ENCODE peak calls at places on chromosomes 12 and 14, in five cellular contexts. One of them, this sample, is unnamed. For H3K9me2 and H3F3A, the result is how much of the 10 kb centered on the place peaks cover.

GRCh38 chr14:91872011-91872476 is 4.7 kb upstream of the TC2N start:
- DNase-seq in GM23338: no peak
- DNase-seq in PC-9: peak
- DNase-seq in PC-3: peak
- DNase-seq in MM.1S: no peak
- DNase-seq in this sample: peak

GRCh38 chr14:49944501-49944900 is 51.6 kb downstream of the ARF6 start:
- DNase-seq in GM23338: no peak
- DNase-seq in PC-9: no peak
- DNase-seq in PC-3: no peak
- DNase-seq in MM.1S: no peak
- DNase-seq in this sample: no peak

GRCh38 chr12:111122458-111122878 is 202.1 kb upstream of the MYL2 start:
- DNase-seq in GM23338: no peak
- DNase-seq in PC-9: no peak
- DNase-seq in PC-3: no peak
- DNase-seq in MM.1S: no peak
- DNase-seq in this sample: no peak

GRCh38 chr14:72476657-72477499 is 417.0 kb downstream of the DPF3 start:
- DNase-seq in GM23338: peak
- DNase-seq in PC-9: no peak
- DNase-seq in PC-3: no peak
- DNase-seq in MM.1S: peak
- DNase-seq in this sample: peak

GRCh38 chr12:69105101-69105613 is 134.2 kb upstream of the CPSF6 start:
- DNase-seq in GM23338: no peak
- DNase-seq in PC-9: no peak
- DNase-seq in PC-3: peak
- DNase-seq in MM.1S: no peak
- DNase-seq in this sample: no peak

GRCh38 chr14:53663709-53664108 is 292.9 kb downstream of the BMP4 start:
- DNase-seq in GM23338: peak
- DNase-seq in PC-9: no peak
- DNase-seq in PC-3: peak
- DNase-seq in MM.1S: no peak
- DNase-seq in this sample: peak

GRCh38 chr12:76020281-76020680 is 11.3 kb downstream of the PHLDA1 start:
- DNase-seq in GM23338: no peak
- DNase-seq in PC-9: peak
- DNase-seq in PC-3: peak
- DNase-seq in MM.1S: no peak
- DNase-seq in this sample: peak

GRCh38 chr12:2345902-2346301 is 293.1 kb downstream of the CACNA1C start:
- DNase-seq in GM23338: no peak
- DNase-seq in PC-9: no peak
- DNase-seq in PC-3: no peak
- DNase-seq in MM.1S: no peak
- DNase-seq in this sample: no peak

GRCh38 chr12:80498059-80498728 is 54.2 kb downstream of the PTPRQ start:
- DNase-seq in GM23338: no peak
- DNase-seq in PC-9: no peak
- DNase-seq in PC-3: no peak
- DNase-seq in MM.1S: peak
- DNase-seq in this sample: no peak

GRCh38 chr12:106067606-106068205 is 71.0 kb downstream of the NUAK1 start:
- DNase-seq in GM23338: no peak
- DNase-seq in PC-9: no peak
- DNase-seq in PC-3: no peak
- DNase-seq in MM.1S: no peak
- DNase-seq in this sample: no peak

GRCh38 chr12:131273291-131273845 is 319.7 kb downstream of the ADGRD1 start:
- DNase-seq in GM23338: no peak
- DNase-seq in PC-9: no peak
- DNase-seq in PC-3: no peak
- DNase-seq in MM.1S: no peak
- DNase-seq in this sample: no peak

GRCh38 chr14:29536886-29537511 is 390.6 kb downstream of the PRKD1 start:
- DNase-seq in GM23338: no peak
- DNase-seq in PC-9: no peak
- DNase-seq in PC-3: peak
- DNase-seq in MM.1S: peak
- DNase-seq in this sample: peak

GRCh38 chr12:117192057-117192456 is 1.8 kb upstream of the FBXO21 start:
- DNase-seq in GM23338: peak
- DNase-seq in PC-9: no peak
- DNase-seq in PC-3: no peak
- DNase-seq in MM.1S: no peak
- DNase-seq in this sample: peak

GRCh38 chr12:47277071-47277408 is 197.3 kb upstream of the AMIGO2 start:
- DNase-seq in GM23338: no peak
- DNase-seq in PC-9: no peak
- DNase-seq in PC-3: no peak
- DNase-seq in MM.1S: no peak
- DNase-seq in this sample: no peak

GRCh38 chr14:22850944-22851790 is 14.8 kb downstream of the MMP14 start:
- DNase-seq in GM23338: no peak
- DNase-seq in PC-9: no peak
- DNase-seq in PC-3: peak
- DNase-seq in MM.1S: no peak
- DNase-seq in this sample: peak

GRCh38 chr14:101097109-101097793 is 193.7 kb upstream of the RTL1 start:
- DNase-seq in GM23338: no peak
- DNase-seq in PC-9: no peak
- DNase-seq in PC-3: peak
- DNase-seq in MM.1S: no peak
- DNase-seq in this sample: no peak

GRCh38 chr12:115570271-115570777 is 707.2 kb downstream of the MED13L start:
- DNase-seq in GM23338: no peak
- DNase-seq in PC-9: no peak
- DNase-seq in PC-3: peak
- DNase-seq in MM.1S: no peak
- DNase-seq in this sample: no peak

GRCh38 chr12:64088431-64089349 is 133.4 kb downstream of the KICS2 start:
- DNase-seq in GM23338: peak
- DNase-seq in PC-9: peak
- DNase-seq in PC-3: peak
- DNase-seq in MM.1S: peak
- DNase-seq in this sample: peak

GRCh38 chr14:28867571-28867970 is 101.0 kb downstream of the FOXG1 start:
- DNase-seq in GM23338: no peak
- DNase-seq in PC-9: no peak
- DNase-seq in PC-3: no peak
- DNase-seq in MM.1S: no peak
- DNase-seq in this sample: peak

GRCh38 chr14:23061995-23062394 is 4.7 kb upstream of the CDH24 start:
- DNase-seq in GM23338: no peak
- DNase-seq in PC-9: peak
- DNase-seq in PC-3: peak
- DNase-seq in MM.1S: no peak
- DNase-seq in this sample: peak

GRCh38 chr14:20848955-20849570 is 42.1 kb upstream of the RNASE3 start:
- DNase-seq in GM23338: no peak
- DNase-seq in PC-9: no peak
- DNase-seq in PC-3: peak
- DNase-seq in MM.1S: no peak
- DNase-seq in this sample: no peak

GRCh38 chr12:11653215-11653753 is 3.8 kb downstream of the ETV6 start:
- DNase-seq in GM23338: no peak
- DNase-seq in PC-9: no peak
- DNase-seq in PC-3: no peak
- DNase-seq in MM.1S: no peak
- DNase-seq in this sample: peak

GRCh38 chr12:4214912-4215861 is 58.4 kb upstream of the CCND2 start:
- DNase-seq in GM23338: no peak
- DNase-seq in PC-9: no peak
- DNase-seq in PC-3: no peak
- DNase-seq in MM.1S: peak
- DNase-seq in this sample: no peak

GRCh38 chr14:68637106-68638021 is 155.5 kb downstream of the ZFP36L1 start:
- DNase-seq in GM23338: no peak
- DNase-seq in PC-9: peak
- DNase-seq in PC-3: no peak
- DNase-seq in MM.1S: no peak
- DNase-seq in this sample: peak

GRCh38 chr14:54590481-54590880 is 23.6 kb downstream of the SAMD4A start:
- DNase-seq in GM23338: no peak
- DNase-seq in PC-9: no peak
- DNase-seq in PC-3: no peak
- DNase-seq in MM.1S: no peak
- DNase-seq in this sample: peak

GRCh38 chr14:24339284-24340151 is at the start of gene RIPK3:
- DNase-seq in GM23338: peak
- DNase-seq in PC-9: no peak
- DNase-seq in PC-3: no peak
- DNase-seq in MM.1S: peak
- DNase-seq in this sample: peak

GRCh38 chr12:129771238-129771637 is 132.6 kb downstream of the TMEM132D start:
- DNase-seq in GM23338: peak
- DNase-seq in PC-9: no peak
- DNase-seq in PC-3: no peak
- DNase-seq in MM.1S: no peak
- DNase-seq in this sample: no peak

GRCh38 chr12:116542345-116542950 is 16.7 kb upstream of the MAP1LC3B2 start:
- DNase-seq in GM23338: no peak
- DNase-seq in PC-9: peak
- DNase-seq in PC-3: peak
- DNase-seq in MM.1S: no peak
- DNase-seq in this sample: no peak

GRCh38 chr12:807041-807717 is 54.8 kb downstream of the WNK1 start:
- DNase-seq in GM23338: no peak
- DNase-seq in PC-9: no peak
- DNase-seq in PC-3: no peak
- DNase-seq in MM.1S: peak
- DNase-seq in this sample: peak

GRCh38 chr14:100781952-100782351 is 44.0 kb upstream of the MEG3 start:
- DNase-seq in GM23338: no peak
- DNase-seq in PC-9: no peak
- DNase-seq in PC-3: no peak
- DNase-seq in MM.1S: no peak
- DNase-seq in this sample: no peak

GRCh38 chr12:92326877-92327276 is 181.2 kb upstream of the BTG1 start:
- DNase-seq in GM23338: no peak
- DNase-seq in PC-9: no peak
- DNase-seq in PC-3: no peak
- DNase-seq in MM.1S: no peak
- DNase-seq in this sample: no peak

GRCh38 chr14:90045608-90046007 is 16.2 kb upstream of the KCNK13 start:
- DNase-seq in GM23338: no peak
- DNase-seq in PC-9: no peak
- DNase-seq in PC-3: no peak
- DNase-seq in MM.1S: no peak
- DNase-seq in this sample: no peak
- H3K9me2 ChIP-seq in GM23338: under half
- H3K9me2 ChIP-seq in PC-9: under half
- H3K9me2 ChIP-seq in PC-3: under half
- H3K9me2 ChIP-seq in MM.1S: under half
- H3K9me2 ChIP-seq in this sample: under half

GRCh38 chr14:51719970-51720369 is 68.3 kb downstream of the FRMD6 start:
- DNase-seq in GM23338: no peak
- DNase-seq in PC-9: no peak
- DNase-seq in PC-3: no peak
- DNase-seq in MM.1S: no peak
- DNase-seq in this sample: no peak
- H3F3A ChIP-seq in GM23338: under half
- H3F3A ChIP-seq in PC-9: under half
- H3F3A ChIP-seq in PC-3: under half
- H3F3A ChIP-seq in MM.1S: under half
- H3F3A ChIP-seq in this sample: half or more

GRCh38 chr12:71297930-71298329 is 140.1 kb upstream of the TSPAN8 start:
- DNase-seq in GM23338: no peak
- DNase-seq in PC-9: no peak
- DNase-seq in PC-3: no peak
- DNase-seq in MM.1S: no peak
- DNase-seq in this sample: no peak
- TF ChIP-seq EZH2 in GM23338: no peak
- TF ChIP-seq EZH2 in PC-9: no peak
- TF ChIP-seq EZH2 in PC-3: no peak
- TF ChIP-seq EZH2 in MM.1S: no peak
- TF ChIP-seq EZH2 in this sample: no peak

DNA sequence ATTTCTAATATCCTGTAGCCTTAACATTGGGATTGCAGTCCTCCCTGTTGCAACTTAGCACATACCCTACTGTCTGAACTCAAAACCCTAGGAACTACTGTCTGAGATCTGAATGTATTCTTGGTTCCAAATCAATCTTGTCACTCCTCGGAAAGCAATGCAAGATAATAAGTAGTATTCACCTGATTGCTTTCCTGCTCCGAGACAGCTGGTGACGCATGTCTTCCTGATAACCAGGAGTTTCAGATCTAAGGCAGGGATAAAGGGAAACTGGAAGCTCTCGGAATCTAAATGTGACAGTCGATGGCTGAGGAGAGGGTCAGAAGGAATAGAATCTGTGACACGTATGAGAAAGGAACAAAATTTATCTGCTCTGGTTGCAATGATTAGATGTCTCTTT is 67.6 kb downstream of the RMST start:
- DNase-seq in GM23338: no peak
- DNase-seq in PC-9: no peak
- DNase-seq in PC-3: no peak
- DNase-seq in MM.1S: no peak
- DNase-seq in this sample: no peak
- H3K9me2 ChIP-seq in GM23338: under half
- H3K9me2 ChIP-seq in PC-9: under half
- H3K9me2 ChIP-seq in PC-3: under half
- H3K9me2 ChIP-seq in MM.1S: under half
- H3K9me2 ChIP-seq in this sample: under half

DNA sequence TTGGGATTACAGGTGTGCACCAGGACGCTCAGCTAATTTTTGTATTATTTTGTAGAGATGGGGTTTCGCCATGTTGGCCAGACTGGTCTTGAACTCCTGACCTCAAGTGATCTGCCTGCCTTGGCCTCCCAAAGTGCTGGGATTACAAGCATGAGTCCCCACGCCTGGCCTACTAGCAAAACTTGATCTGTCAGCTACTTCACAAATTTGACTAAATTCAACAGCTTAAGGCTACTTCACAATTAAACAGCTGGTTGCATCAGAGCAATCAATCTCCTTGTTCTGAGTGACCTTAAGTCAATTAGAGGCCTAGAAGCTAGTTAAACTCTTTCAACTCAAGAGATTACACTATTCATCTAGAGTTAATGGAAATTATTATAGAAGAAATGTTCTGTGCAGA is 12.2 kb downstream of the COQ10A start:
- DNase-seq in GM23338: no peak
- DNase-seq in PC-9: no peak
- DNase-seq in PC-3: no peak
- DNase-seq in MM.1S: no peak
- DNase-seq in this sample: no peak
- H3F3A ChIP-seq in GM23338: under half
- H3F3A ChIP-seq in PC-9: under half
- H3F3A ChIP-seq in PC-3: under half
- H3F3A ChIP-seq in MM.1S: under half
- H3F3A ChIP-seq in this sample: under half

GRCh38 chr12:124992874-124993567 is 424 bp upstream of the BRI3BP start:
- DNase-seq in GM23338: peak
- DNase-seq in PC-9: peak
- DNase-seq in PC-3: peak
- DNase-seq in MM.1S: peak
- DNase-seq in this sample: peak
- TF ChIP-seq EZH2 in GM23338: no peak
- TF ChIP-seq EZH2 in PC-9: no peak
- TF ChIP-seq EZH2 in PC-3: no peak
- TF ChIP-seq EZH2 in MM.1S: no peak
- TF ChIP-seq EZH2 in this sample: no peak

GRCh38 chr12:82299617-82300016 is 58.6 kb downstream of the CCDC59 start:
- DNase-seq in GM23338: peak
- DNase-seq in PC-9: no peak
- DNase-seq in PC-3: no peak
- DNase-seq in MM.1S: no peak
- DNase-seq in this sample: peak

GRCh38 chr12:82300611-82301010 is 57.6 kb downstream of the CCDC59 start:
- DNase-seq in GM23338: peak
- DNase-seq in PC-9: no peak
- DNase-seq in PC-3: no peak
- DNase-seq in MM.1S: no peak
- DNase-seq in this sample: no peak
- H3K9me2 ChIP-seq in GM23338: under half
- H3K9me2 ChIP-seq in PC-9: under half
- H3K9me2 ChIP-seq in PC-3: under half
- H3K9me2 ChIP-seq in MM.1S: under half
- H3K9me2 ChIP-seq in this sample: under half

This sample was measured in GM23248.